ENCODE peak calls at places on chromosome 19, in four cellular contexts. One of them, this sample, is unnamed.

GRCh38 chr19:20422216-20422615 is 143.4 kb downstream of the ZNF737 start:
- DNase-seq in tibial artery: no peak
- DNase-seq in stimulated activated CD4-positive, alpha-beta T cell treated with anti-CD3 and anti-CD28 coated beads, Interleukin-12 subunit alpha, Interleukin-12 subunit beta, amount 100 ng/mL, for 48 hours: no peak
- DNase-seq in activated CD4-positive, alpha-beta T cell treated with anti-CD3 and anti-CD28 coated beads, Interleukin-2, amount 50 U/mL, for 48 hours: no peak
- DNase-seq in this sample: no peak

GRCh38 chr19:35911790-35912189 is 3.7 kb upstream of the TYROBP start:
- DNase-seq in tibial artery: no peak
- DNase-seq in activated CD4-positive, alpha-beta T cell treated with anti-CD3 and anti-CD28 coated beads, Interleukin-2, amount 50 U/mL, for 48 hours: peak
- DNase-seq in stimulated activated CD4-positive, alpha-beta T cell treated with anti-CD3 and anti-CD28 coated beads, Interleukin-12 subunit alpha, Interleukin-12 subunit beta, amount 100 ng/mL, for 48 hours: no peak
- DNase-seq in this sample: peak

GRCh38 chr19:30651691-30652090 is 279.5 kb downstream of the ZNF536 start:
- DNase-seq in stimulated activated CD4-positive, alpha-beta T cell treated with anti-CD3 and anti-CD28 coated beads, Interleukin-12 subunit alpha, Interleukin-12 subunit beta, amount 100 ng/mL, for 48 hours: no peak
- DNase-seq in activated CD4-positive, alpha-beta T cell treated with anti-CD3 and anti-CD28 coated beads, Interleukin-2, amount 50 U/mL, for 48 hours: no peak
- DNase-seq in tibial artery: no peak
- DNase-seq in this sample: no peak

GRCh38 chr19:15251010-15251748 is 18.9 kb upstream of the EPHX3 start:
- DNase-seq in activated CD4-positive, alpha-beta T cell treated with anti-CD3 and anti-CD28 coated beads, Interleukin-2, amount 50 U/mL, for 48 hours: no peak
- DNase-seq in stimulated activated CD4-positive, alpha-beta T cell treated with anti-CD3 and anti-CD28 coated beads, Interleukin-12 subunit alpha, Interleukin-12 subunit beta, amount 100 ng/mL, for 48 hours: no peak
- DNase-seq in tibial artery: peak
- DNase-seq in this sample: no peak

GRCh38 chr19:2246801-2247361 is 2.2 kb upstream of the AMH start:
- DNase-seq in activated CD4-positive, alpha-beta T cell treated with anti-CD3 and anti-CD28 coated beads, Interleukin-2, amount 50 U/mL, for 48 hours: no peak
- DNase-seq in stimulated activated CD4-positive, alpha-beta T cell treated with anti-CD3 and anti-CD28 coated beads, Interleukin-12 subunit alpha, Interleukin-12 subunit beta, amount 100 ng/mL, for 48 hours: no peak
- DNase-seq in tibial artery: no peak
- DNase-seq in this sample: no peak

GRCh38 chr19:36423925-36424324 is 5.5 kb upstream of the ZFP82 start:
- DNase-seq in activated CD4-positive, alpha-beta T cell treated with anti-CD3 and anti-CD28 coated beads, Interleukin-2, amount 50 U/mL, for 48 hours: no peak
- DNase-seq in tibial artery: no peak
- DNase-seq in stimulated activated CD4-positive, alpha-beta T cell treated with anti-CD3 and anti-CD28 coated beads, Interleukin-12 subunit alpha, Interleukin-12 subunit beta, amount 100 ng/mL, for 48 hours: no peak
- DNase-seq in this sample: no peak

GRCh38 chr19:30062331-30063183 is 120.5 kb downstream of the URI1 start:
- DNase-seq in tibial artery: no peak
- DNase-seq in stimulated activated CD4-positive, alpha-beta T cell treated with anti-CD3 and anti-CD28 coated beads, Interleukin-12 subunit alpha, Interleukin-12 subunit beta, amount 100 ng/mL, for 48 hours: no peak
- DNase-seq in activated CD4-positive, alpha-beta T cell treated with anti-CD3 and anti-CD28 coated beads, Interleukin-2, amount 50 U/mL, for 48 hours: no peak
- DNase-seq in this sample: no peak

GRCh38 chr19:19207637-19208582 is 3.8 kb upstream of the NCAN start:
- DNase-seq in tibial artery: no peak
- DNase-seq in stimulated activated CD4-positive, alpha-beta T cell treated with anti-CD3 and anti-CD28 coated beads, Interleukin-12 subunit alpha, Interleukin-12 subunit beta, amount 100 ng/mL, for 48 hours: no peak
- DNase-seq in activated CD4-positive, alpha-beta T cell treated with anti-CD3 and anti-CD28 coated beads, Interleukin-2, amount 50 U/mL, for 48 hours: no peak
- DNase-seq in this sample: no peak

GRCh38 chr19:35729021-35729420 is 11.2 kb downstream of the KMT2B start:
- DNase-seq in tibial artery: no peak
- DNase-seq in activated CD4-positive, alpha-beta T cell treated with anti-CD3 and anti-CD28 coated beads, Interleukin-2, amount 50 U/mL, for 48 hours: no peak
- DNase-seq in stimulated activated CD4-positive, alpha-beta T cell treated with anti-CD3 and anti-CD28 coated beads, Interleukin-12 subunit alpha, Interleukin-12 subunit beta, amount 100 ng/mL, for 48 hours: no peak
- DNase-seq in this sample: no peak

GRCh38 chr19:7199613-7200533 is 94.3 kb downstream of the INSR start:
- DNase-seq in activated CD4-positive, alpha-beta T cell treated with anti-CD3 and anti-CD28 coated beads, Interleukin-2, amount 50 U/mL, for 48 hours: no peak
- DNase-seq in tibial artery: no peak
- DNase-seq in stimulated activated CD4-positive, alpha-beta T cell treated with anti-CD3 and anti-CD28 coated beads, Interleukin-12 subunit alpha, Interleukin-12 subunit beta, amount 100 ng/mL, for 48 hours: no peak
- DNase-seq in this sample: no peak

GRCh38 chr19:34480971-34481821 is at the start of gene WTIP:
- DNase-seq in stimulated activated CD4-positive, alpha-beta T cell treated with anti-CD3 and anti-CD28 coated beads, Interleukin-12 subunit alpha, Interleukin-12 subunit beta, amount 100 ng/mL, for 48 hours: no peak
- DNase-seq in activated CD4-positive, alpha-beta T cell treated with anti-CD3 and anti-CD28 coated beads, Interleukin-2, amount 50 U/mL, for 48 hours: no peak
- DNase-seq in tibial artery: peak
- DNase-seq in this sample: no peak

GRCh38 chr19:23972161-23972560 is 57.5 kb downstream of the ZNF726 start:
- DNase-seq in tibial artery: no peak
- DNase-seq in stimulated activated CD4-positive, alpha-beta T cell treated with anti-CD3 and anti-CD28 coated beads, Interleukin-12 subunit alpha, Interleukin-12 subunit beta, amount 100 ng/mL, for 48 hours: no peak
- DNase-seq in activated CD4-positive, alpha-beta T cell treated with anti-CD3 and anti-CD28 coated beads, Interleukin-2, amount 50 U/mL, for 48 hours: no peak
- DNase-seq in this sample: no peak

GRCh38 chr19:47509973-47510372 is 4.9 kb downstream of the NAPA start:
- DNase-seq in stimulated activated CD4-positive, alpha-beta T cell treated with anti-CD3 and anti-CD28 coated beads, Interleukin-12 subunit alpha, Interleukin-12 subunit beta, amount 100 ng/mL, for 48 hours: no peak
- DNase-seq in activated CD4-positive, alpha-beta T cell treated with anti-CD3 and anti-CD28 coated beads, Interleukin-2, amount 50 U/mL, for 48 hours: no peak
- DNase-seq in tibial artery: peak
- DNase-seq in this sample: no peak

GRCh38 chr19:29001006-29001921 is 211.7 kb downstream of the UQCRFS1 start:
- DNase-seq in tibial artery: no peak
- DNase-seq in activated CD4-positive, alpha-beta T cell treated with anti-CD3 and anti-CD28 coated beads, Interleukin-2, amount 50 U/mL, for 48 hours: no peak
- DNase-seq in stimulated activated CD4-positive, alpha-beta T cell treated with anti-CD3 and anti-CD28 coated beads, Interleukin-12 subunit alpha, Interleukin-12 subunit beta, amount 100 ng/mL, for 48 hours: no peak
- DNase-seq in this sample: no peak

GRCh38 chr19:3360494-3361383 is 5.6 kb upstream of the NFIC start:
- DNase-seq in activated CD4-positive, alpha-beta T cell treated with anti-CD3 and anti-CD28 coated beads, Interleukin-2, amount 50 U/mL, for 48 hours: peak
- DNase-seq in stimulated activated CD4-positive, alpha-beta T cell treated with anti-CD3 and anti-CD28 coated beads, Interleukin-12 subunit alpha, Interleukin-12 subunit beta, amount 100 ng/mL, for 48 hours: peak
- DNase-seq in tibial artery: peak
- DNase-seq in this sample: peak

GRCh38 chr19:45816236-45817009 is 1.3 kb upstream of the RSPH6A start:
- DNase-seq in activated CD4-positive, alpha-beta T cell treated with anti-CD3 and anti-CD28 coated beads, Interleukin-2, amount 50 U/mL, for 48 hours: no peak
- DNase-seq in stimulated activated CD4-positive, alpha-beta T cell treated with anti-CD3 and anti-CD28 coated beads, Interleukin-12 subunit alpha, Interleukin-12 subunit beta, amount 100 ng/mL, for 48 hours: no peak
- DNase-seq in tibial artery: no peak
- DNase-seq in this sample: no peak

GRCh38 chr19:21569497-21569870 is 64.1 kb downstream of the ZNF429 start:
- DNase-seq in stimulated activated CD4-positive, alpha-beta T cell treated with anti-CD3 and anti-CD28 coated beads, Interleukin-12 subunit alpha, Interleukin-12 subunit beta, amount 100 ng/mL, for 48 hours: no peak
- DNase-seq in tibial artery: no peak
- DNase-seq in activated CD4-positive, alpha-beta T cell treated with anti-CD3 and anti-CD28 coated beads, Interleukin-2, amount 50 U/mL, for 48 hours: peak
- DNase-seq in this sample: peak

GRCh38 chr19:49106648-49107135 is 7.5 kb upstream of the LIN7B start:
- DNase-seq in stimulated activated CD4-positive, alpha-beta T cell treated with anti-CD3 and anti-CD28 coated beads, Interleukin-12 subunit alpha, Interleukin-12 subunit beta, amount 100 ng/mL, for 48 hours: peak
- DNase-seq in tibial artery: no peak
- DNase-seq in activated CD4-positive, alpha-beta T cell treated with anti-CD3 and anti-CD28 coated beads, Interleukin-2, amount 50 U/mL, for 48 hours: peak
- DNase-seq in this sample: peak

GRCh38 chr19:29303035-29303706 is 90.2 kb upstream of the UQCRFS1 start:
- DNase-seq in tibial artery: peak
- DNase-seq in activated CD4-positive, alpha-beta T cell treated with anti-CD3 and anti-CD28 coated beads, Interleukin-2, amount 50 U/mL, for 48 hours: no peak
- DNase-seq in stimulated activated CD4-positive, alpha-beta T cell treated with anti-CD3 and anti-CD28 coated beads, Interleukin-12 subunit alpha, Interleukin-12 subunit beta, amount 100 ng/mL, for 48 hours: no peak
- DNase-seq in this sample: no peak

GRCh38 chr19:33561261-33561660 is 39.7 kb upstream of the PEPD start:
- DNase-seq in tibial artery: no peak
- DNase-seq in activated CD4-positive, alpha-beta T cell treated with anti-CD3 and anti-CD28 coated beads, Interleukin-2, amount 50 U/mL, for 48 hours: no peak
- DNase-seq in stimulated activated CD4-positive, alpha-beta T cell treated with anti-CD3 and anti-CD28 coated beads, Interleukin-12 subunit alpha, Interleukin-12 subunit beta, amount 100 ng/mL, for 48 hours: no peak
- DNase-seq in this sample: no peak

GRCh38 chr19:771332-771785 is 20.4 kb downstream of the MISP start:
- DNase-seq in activated CD4-positive, alpha-beta T cell treated with anti-CD3 and anti-CD28 coated beads, Interleukin-2, amount 50 U/mL, for 48 hours: peak
- DNase-seq in tibial artery: no peak
- DNase-seq in stimulated activated CD4-positive, alpha-beta T cell treated with anti-CD3 and anti-CD28 coated beads, Interleukin-12 subunit alpha, Interleukin-12 subunit beta, amount 100 ng/mL, for 48 hours: peak
- DNase-seq in this sample: peak

GRCh38 chr19:13011653-13012389 is 16.5 kb downstream of the NFIX start:
- DNase-seq in stimulated activated CD4-positive, alpha-beta T cell treated with anti-CD3 and anti-CD28 coated beads, Interleukin-12 subunit alpha, Interleukin-12 subunit beta, amount 100 ng/mL, for 48 hours: no peak
- DNase-seq in tibial artery: no peak
- DNase-seq in activated CD4-positive, alpha-beta T cell treated with anti-CD3 and anti-CD28 coated beads, Interleukin-2, amount 50 U/mL, for 48 hours: no peak
- DNase-seq in this sample: peak

GRCh38 chr19:18666304-18666703 is 17.2 kb upstream of the CRTC1 start:
- DNase-seq in activated CD4-positive, alpha-beta T cell treated with anti-CD3 and anti-CD28 coated beads, Interleukin-2, amount 50 U/mL, for 48 hours: no peak
- DNase-seq in stimulated activated CD4-positive, alpha-beta T cell treated with anti-CD3 and anti-CD28 coated beads, Interleukin-12 subunit alpha, Interleukin-12 subunit beta, amount 100 ng/mL, for 48 hours: no peak
- DNase-seq in tibial artery: no peak
- DNase-seq in this sample: no peak

GRCh38 chr19:16988661-16989060 is 37.9 kb downstream of the CPAMD8 start:
- DNase-seq in stimulated activated CD4-positive, alpha-beta T cell treated with anti-CD3 and anti-CD28 coated beads, Interleukin-12 subunit alpha, Interleukin-12 subunit beta, amount 100 ng/mL, for 48 hours: no peak
- DNase-seq in tibial artery: no peak
- DNase-seq in activated CD4-positive, alpha-beta T cell treated with anti-CD3 and anti-CD28 coated beads, Interleukin-2, amount 50 U/mL, for 48 hours: no peak
- DNase-seq in this sample: no peak

GRCh38 chr19:31985001-31985605 is 360.3 kb upstream of the ZNF507 start:
- DNase-seq in stimulated activated CD4-positive, alpha-beta T cell treated with anti-CD3 and anti-CD28 coated beads, Interleukin-12 subunit alpha, Interleukin-12 subunit beta, amount 100 ng/mL, for 48 hours: no peak
- DNase-seq in tibial artery: no peak
- DNase-seq in activated CD4-positive, alpha-beta T cell treated with anti-CD3 and anti-CD28 coated beads, Interleukin-2, amount 50 U/mL, for 48 hours: no peak
- DNase-seq in this sample: no peak

GRCh38 chr19:47765522-47766358 is 12.8 kb upstream of the SELENOW start:
- DNase-seq in activated CD4-positive, alpha-beta T cell treated with anti-CD3 and anti-CD28 coated beads, Interleukin-2, amount 50 U/mL, for 48 hours: peak
- DNase-seq in tibial artery: no peak
- DNase-seq in stimulated activated CD4-positive, alpha-beta T cell treated with anti-CD3 and anti-CD28 coated beads, Interleukin-12 subunit alpha, Interleukin-12 subunit beta, amount 100 ng/mL, for 48 hours: no peak
- DNase-seq in this sample: peak

GRCh38 chr19:6564393-6564792 is 26.6 kb downstream of the CD70 start:
- DNase-seq in tibial artery: no peak
- DNase-seq in stimulated activated CD4-positive, alpha-beta T cell treated with anti-CD3 and anti-CD28 coated beads, Interleukin-12 subunit alpha, Interleukin-12 subunit beta, amount 100 ng/mL, for 48 hours: no peak
- DNase-seq in activated CD4-positive, alpha-beta T cell treated with anti-CD3 and anti-CD28 coated beads, Interleukin-2, amount 50 U/mL, for 48 hours: no peak
- DNase-seq in this sample: no peak

GRCh38 chr19:19034204-19034624 is 811 bp downstream of the ARMC6 start:
- DNase-seq in stimulated activated CD4-positive, alpha-beta T cell treated with anti-CD3 and anti-CD28 coated beads, Interleukin-12 subunit alpha, Interleukin-12 subunit beta, amount 100 ng/mL, for 48 hours: peak
- DNase-seq in activated CD4-positive, alpha-beta T cell treated with anti-CD3 and anti-CD28 coated beads, Interleukin-2, amount 50 U/mL, for 48 hours: peak
- DNase-seq in tibial artery: peak
- DNase-seq in this sample: peak

GRCh38 chr19:3320853-3321252 is 45.5 kb upstream of the NFIC start:
- DNase-seq in activated CD4-positive, alpha-beta T cell treated with anti-CD3 and anti-CD28 coated beads, Interleukin-2, amount 50 U/mL, for 48 hours: no peak
- DNase-seq in stimulated activated CD4-positive, alpha-beta T cell treated with anti-CD3 and anti-CD28 coated beads, Interleukin-12 subunit alpha, Interleukin-12 subunit beta, amount 100 ng/mL, for 48 hours: no peak
- DNase-seq in tibial artery: no peak
- DNase-seq in this sample: no peak

GRCh38 chr19:4781851-4782250 is 9.7 kb upstream of the FEM1A start:
- DNase-seq in stimulated activated CD4-positive, alpha-beta T cell treated with anti-CD3 and anti-CD28 coated beads, Interleukin-12 subunit alpha, Interleukin-12 subunit beta, amount 100 ng/mL, for 48 hours: no peak
- DNase-seq in tibial artery: no peak
- DNase-seq in activated CD4-positive, alpha-beta T cell treated with anti-CD3 and anti-CD28 coated beads, Interleukin-2, amount 50 U/mL, for 48 hours: no peak
- DNase-seq in this sample: no peak

GRCh38 chr19:45045671-45046353 is 7.0 kb downstream of the CLASRP start:
- DNase-seq in stimulated activated CD4-positive, alpha-beta T cell treated with anti-CD3 and anti-CD28 coated beads, Interleukin-12 subunit alpha, Interleukin-12 subunit beta, amount 100 ng/mL, for 48 hours: no peak
- DNase-seq in activated CD4-positive, alpha-beta T cell treated with anti-CD3 and anti-CD28 coated beads, Interleukin-2, amount 50 U/mL, for 48 hours: no peak
- DNase-seq in tibial artery: no peak
- DNase-seq in this sample: no peak

GRCh38 chr19:42601811-42602443 is 7.2 kb upstream of the CEACAM8 start:
- DNase-seq in stimulated activated CD4-positive, alpha-beta T cell treated with anti-CD3 and anti-CD28 coated beads, Interleukin-12 subunit alpha, Interleukin-12 subunit beta, amount 100 ng/mL, for 48 hours: no peak
- DNase-seq in activated CD4-positive, alpha-beta T cell treated with anti-CD3 and anti-CD28 coated beads, Interleukin-2, amount 50 U/mL, for 48 hours: peak
- DNase-seq in tibial artery: no peak
- DNase-seq in this sample: peak

GRCh38 chr19:35204799-35205732 is 23.5 kb downstream of the FAM187B start:
- DNase-seq in activated CD4-positive, alpha-beta T cell treated with anti-CD3 and anti-CD28 coated beads, Interleukin-2, amount 50 U/mL, for 48 hours: no peak
- DNase-seq in stimulated activated CD4-positive, alpha-beta T cell treated with anti-CD3 and anti-CD28 coated beads, Interleukin-12 subunit alpha, Interleukin-12 subunit beta, amount 100 ng/mL, for 48 hours: no peak
- DNase-seq in tibial artery: peak
- DNase-seq in this sample: peak

GRCh38 chr19:29263305-29264080 is 50.5 kb upstream of the UQCRFS1 start:
- DNase-seq in stimulated activated CD4-positive, alpha-beta T cell treated with anti-CD3 and anti-CD28 coated beads, Interleukin-12 subunit alpha, Interleukin-12 subunit beta, amount 100 ng/mL, for 48 hours: peak
- DNase-seq in activated CD4-positive, alpha-beta T cell treated with anti-CD3 and anti-CD28 coated beads, Interleukin-2, amount 50 U/mL, for 48 hours: peak
- DNase-seq in tibial artery: peak
- DNase-seq in this sample: peak

GRCh38 chr19:12596927-12597548 is 13.6 kb downstream of the ZNF490 start:
- DNase-seq in stimulated activated CD4-positive, alpha-beta T cell treated with anti-CD3 and anti-CD28 coated beads, Interleukin-12 subunit alpha, Interleukin-12 subunit beta, amount 100 ng/mL, for 48 hours: no peak
- DNase-seq in activated CD4-positive, alpha-beta T cell treated with anti-CD3 and anti-CD28 coated beads, Interleukin-2, amount 50 U/mL, for 48 hours: no peak
- DNase-seq in tibial artery: no peak
- DNase-seq in this sample: no peak

GRCh38 chr19:49567722-49568454 is 12.5 kb downstream of the NOSIP start:
- DNase-seq in tibial artery: no peak
- DNase-seq in stimulated activated CD4-positive, alpha-beta T cell treated with anti-CD3 and anti-CD28 coated beads, Interleukin-12 subunit alpha, Interleukin-12 subunit beta, amount 100 ng/mL, for 48 hours: no peak
- DNase-seq in activated CD4-positive, alpha-beta T cell treated with anti-CD3 and anti-CD28 coated beads, Interleukin-2, amount 50 U/mL, for 48 hours: no peak
- DNase-seq in this sample: peak

GRCh38 chr19:49541914-49542313 is 14.1 kb downstream of the RCN3 start:
- DNase-seq in stimulated activated CD4-positive, alpha-beta T cell treated with anti-CD3 and anti-CD28 coated beads, Interleukin-12 subunit alpha, Interleukin-12 subunit beta, amount 100 ng/mL, for 48 hours: no peak
- DNase-seq in activated CD4-positive, alpha-beta T cell treated with anti-CD3 and anti-CD28 coated beads, Interleukin-2, amount 50 U/mL, for 48 hours: no peak
- DNase-seq in tibial artery: no peak
- DNase-seq in this sample: no peak

GRCh38 chr19:42198676-42199439 is 18.6 kb downstream of the DEDD2 start:
- DNase-seq in activated CD4-positive, alpha-beta T cell treated with anti-CD3 and anti-CD28 coated beads, Interleukin-2, amount 50 U/mL, for 48 hours: peak
- DNase-seq in stimulated activated CD4-positive, alpha-beta T cell treated with anti-CD3 and anti-CD28 coated beads, Interleukin-12 subunit alpha, Interleukin-12 subunit beta, amount 100 ng/mL, for 48 hours: no peak
- DNase-seq in tibial artery: no peak
- DNase-seq in this sample: peak

GRCh38 chr19:38039966-38040365 is 133.0 kb downstream of the SIPA1L3 start:
- DNase-seq in tibial artery: no peak
- DNase-seq in activated CD4-positive, alpha-beta T cell treated with anti-CD3 and anti-CD28 coated beads, Interleukin-2, amount 50 U/mL, for 48 hours: no peak
- DNase-seq in stimulated activated CD4-positive, alpha-beta T cell treated with anti-CD3 and anti-CD28 coated beads, Interleukin-12 subunit alpha, Interleukin-12 subunit beta, amount 100 ng/mL, for 48 hours: no peak
- DNase-seq in this sample: no peak